ENCODE peak calls at places on chromosomes 12 and 14, in five cellular contexts. One of them, this sample, is unnamed.

GRCh38 chr12:3016191-3016590 is 57.0 kb downstream of the TEAD4 start:
- DNase-seq in mesendoderm: no peak
- DNase-seq in neuronal stem cell: no peak
- DNase-seq in IMR-90: no peak
- DNase-seq in trophoblast cell: no peak
- DNase-seq in this sample: no peak

GRCh38 chr14:75559451-75560187 is 18.8 kb upstream of the FLVCR2 start:
- DNase-seq in mesendoderm: peak; percentile 32
- DNase-seq in neuronal stem cell: no peak
- DNase-seq in IMR-90: peak; percentile 30
- DNase-seq in trophoblast cell: no peak
- DNase-seq in this sample: peak; percentile 57

GRCh38 chr12:113482334-113482733 is 10.7 kb upstream of the LHX5 start:
- DNase-seq in mesendoderm: no peak
- DNase-seq in neuronal stem cell: no peak
- DNase-seq in IMR-90: no peak
- DNase-seq in trophoblast cell: no peak
- DNase-seq in this sample: no peak

GRCh38 chr14:33061667-33062325 is 123.1 kb downstream of the NPAS3 start:
- DNase-seq in mesendoderm: peak; percentile 62
- DNase-seq in neuronal stem cell: no peak
- DNase-seq in IMR-90: no peak
- DNase-seq in trophoblast cell: peak; percentile 88
- DNase-seq in this sample: no peak

GRCh38 chr14:83707056-83707455 is 1822.9 kb upstream of the FLRT2 start:
- DNase-seq in mesendoderm: no peak
- DNase-seq in neuronal stem cell: no peak
- DNase-seq in IMR-90: peak; percentile 45
- DNase-seq in trophoblast cell: no peak
- DNase-seq in this sample: no peak

GRCh38 chr14:75675265-75675960 is 14.4 kb downstream of the TTLL5 start:
- DNase-seq in mesendoderm: peak; percentile 57
- DNase-seq in neuronal stem cell: no peak
- DNase-seq in IMR-90: no peak
- DNase-seq in trophoblast cell: no peak
- DNase-seq in this sample: peak; percentile 11

GRCh38 chr12:52527121-52527800 is 7.1 kb upstream of the KRT5 start:
- DNase-seq in mesendoderm: no peak
- DNase-seq in neuronal stem cell: no peak
- DNase-seq in IMR-90: no peak
- DNase-seq in trophoblast cell: no peak
- DNase-seq in this sample: no peak

GRCh38 chr12:43861015-43861846 is 25.4 kb downstream of the TMEM117 start:
- DNase-seq in mesendoderm: no peak
- DNase-seq in neuronal stem cell: no peak
- DNase-seq in IMR-90: peak; percentile 49
- DNase-seq in trophoblast cell: no peak
- DNase-seq in this sample: peak; percentile 14

GRCh38 chr12:28021704-28022103 is 49.2 kb upstream of the PTHLH start:
- DNase-seq in mesendoderm: no peak
- DNase-seq in neuronal stem cell: no peak
- DNase-seq in IMR-90: no peak
- DNase-seq in trophoblast cell: no peak
- DNase-seq in this sample: no peak

GRCh38 chr12:92552412-92553108 is 150.2 kb upstream of the PLEKHG7 start:
- DNase-seq in mesendoderm: no peak
- DNase-seq in neuronal stem cell: no peak
- DNase-seq in IMR-90: peak; percentile 32
- DNase-seq in trophoblast cell: no peak
- DNase-seq in this sample: peak; percentile 54

GRCh38 chr12:101823891-101824290 is 6.9 kb downstream of the GNPTAB start:
- DNase-seq in mesendoderm: peak; percentile 89
- DNase-seq in neuronal stem cell: peak; percentile 20
- DNase-seq in IMR-90: no peak
- DNase-seq in trophoblast cell: no peak
- DNase-seq in this sample: peak; percentile 50

GRCh38 chr12:50603817-50604639 is 99.2 kb downstream of the DIP2B start:
- DNase-seq in mesendoderm: no peak
- DNase-seq in neuronal stem cell: no peak
- DNase-seq in IMR-90: peak; percentile 69
- DNase-seq in trophoblast cell: no peak
- DNase-seq in this sample: peak; percentile 45

GRCh38 chr12:100826323-100826722 is 31.7 kb downstream of the ANO4 start:
- DNase-seq in mesendoderm: peak; percentile 60
- DNase-seq in neuronal stem cell: peak; percentile 63
- DNase-seq in IMR-90: peak; percentile 58
- DNase-seq in trophoblast cell: peak; percentile 18
- DNase-seq in this sample: peak; percentile 64

GRCh38 chr14:81366259-81366658 is 33.9 kb downstream of the STON2 start:
- DNase-seq in mesendoderm: peak; percentile 22
- DNase-seq in neuronal stem cell: no peak
- DNase-seq in IMR-90: no peak
- DNase-seq in trophoblast cell: no peak
- DNase-seq in this sample: no peak

GRCh38 chr12:509494-509893 is 49.8 kb downstream of the B4GALNT3 start:
- DNase-seq in mesendoderm: peak; percentile 79
- DNase-seq in neuronal stem cell: no peak
- DNase-seq in IMR-90: peak; percentile 29
- DNase-seq in trophoblast cell: no peak
- DNase-seq in this sample: peak; percentile 37

GRCh38 chr14:95664046-95664445 is 22.2 kb upstream of the TCL1B start:
- DNase-seq in mesendoderm: no peak
- DNase-seq in neuronal stem cell: no peak
- DNase-seq in IMR-90: no peak
- DNase-seq in trophoblast cell: no peak
- DNase-seq in this sample: no peak

GRCh38 chr12:7870335-7870734 is 2.4 kb downstream of the SLC2A14 start:
- DNase-seq in mesendoderm: no peak
- DNase-seq in neuronal stem cell: no peak
- DNase-seq in IMR-90: no peak
- DNase-seq in trophoblast cell: no peak
- DNase-seq in this sample: no peak

GRCh38 chr12:49868952-49869815 is 26.3 kb upstream of the BCDIN3D start:
- DNase-seq in mesendoderm: peak; percentile 64
- DNase-seq in neuronal stem cell: no peak
- DNase-seq in IMR-90: peak; percentile 97
- DNase-seq in trophoblast cell: peak; percentile 97
- DNase-seq in this sample: peak; percentile 98

GRCh38 chr14:34628681-34629135 is 1.2 kb downstream of the SNX6 start:
- DNase-seq in mesendoderm: no peak
- DNase-seq in neuronal stem cell: no peak
- DNase-seq in IMR-90: peak; percentile 18
- DNase-seq in trophoblast cell: no peak
- DNase-seq in this sample: peak; percentile 33

GRCh38 chr12:114855678-114856077 is 171.7 kb upstream of the TBX3 start:
- DNase-seq in mesendoderm: no peak
- DNase-seq in neuronal stem cell: no peak
- DNase-seq in IMR-90: no peak
- DNase-seq in trophoblast cell: no peak
- DNase-seq in this sample: no peak

GRCh38 chr12:79885956-79886490 is 48.9 kb downstream of the PPP1R12A start:
- DNase-seq in mesendoderm: no peak
- DNase-seq in neuronal stem cell: no peak
- DNase-seq in IMR-90: no peak
- DNase-seq in trophoblast cell: no peak
- DNase-seq in this sample: no peak

GRCh38 chr12:112130461-112130998 is 5.2 kb downstream of the TRAFD1 start:
- DNase-seq in mesendoderm: no peak
- DNase-seq in neuronal stem cell: no peak
- DNase-seq in IMR-90: peak; percentile 36
- DNase-seq in trophoblast cell: no peak
- DNase-seq in this sample: peak; percentile 87

GRCh38 chr14:20555845-20556244 is 5.0 kb downstream of the RNASE9 start:
- DNase-seq in mesendoderm: no peak
- DNase-seq in neuronal stem cell: no peak
- DNase-seq in IMR-90: no peak
- DNase-seq in trophoblast cell: no peak
- DNase-seq in this sample: no peak
- H3K18ac ChIP-seq in mesendoderm: no peak overlapping the region
- H3K18ac ChIP-seq in neuronal stem cell: no peak overlapping the region
- H3K18ac ChIP-seq in IMR-90: no peak overlapping the region
- H3K18ac ChIP-seq in trophoblast cell: no peak overlapping the region
- H3K18ac ChIP-seq in this sample: no peak overlapping the region

GRCh38 chr14:92584856-92585255 is 71.3 kb downstream of the RIN3 start:
- DNase-seq in mesendoderm: no peak
- DNase-seq in neuronal stem cell: no peak
- DNase-seq in IMR-90: no peak
- DNase-seq in trophoblast cell: no peak
- DNase-seq in this sample: peak; percentile 60
- H3K9ac ChIP-seq in mesendoderm: no peak overlapping the region
- H3K9ac ChIP-seq in neuronal stem cell: no peak overlapping the region
- H3K9ac ChIP-seq in IMR-90: no peak overlapping the region
- H3K9ac ChIP-seq in trophoblast cell: no peak overlapping the region
- H3K9ac ChIP-seq in this sample: no peak overlapping the region

DNA sequence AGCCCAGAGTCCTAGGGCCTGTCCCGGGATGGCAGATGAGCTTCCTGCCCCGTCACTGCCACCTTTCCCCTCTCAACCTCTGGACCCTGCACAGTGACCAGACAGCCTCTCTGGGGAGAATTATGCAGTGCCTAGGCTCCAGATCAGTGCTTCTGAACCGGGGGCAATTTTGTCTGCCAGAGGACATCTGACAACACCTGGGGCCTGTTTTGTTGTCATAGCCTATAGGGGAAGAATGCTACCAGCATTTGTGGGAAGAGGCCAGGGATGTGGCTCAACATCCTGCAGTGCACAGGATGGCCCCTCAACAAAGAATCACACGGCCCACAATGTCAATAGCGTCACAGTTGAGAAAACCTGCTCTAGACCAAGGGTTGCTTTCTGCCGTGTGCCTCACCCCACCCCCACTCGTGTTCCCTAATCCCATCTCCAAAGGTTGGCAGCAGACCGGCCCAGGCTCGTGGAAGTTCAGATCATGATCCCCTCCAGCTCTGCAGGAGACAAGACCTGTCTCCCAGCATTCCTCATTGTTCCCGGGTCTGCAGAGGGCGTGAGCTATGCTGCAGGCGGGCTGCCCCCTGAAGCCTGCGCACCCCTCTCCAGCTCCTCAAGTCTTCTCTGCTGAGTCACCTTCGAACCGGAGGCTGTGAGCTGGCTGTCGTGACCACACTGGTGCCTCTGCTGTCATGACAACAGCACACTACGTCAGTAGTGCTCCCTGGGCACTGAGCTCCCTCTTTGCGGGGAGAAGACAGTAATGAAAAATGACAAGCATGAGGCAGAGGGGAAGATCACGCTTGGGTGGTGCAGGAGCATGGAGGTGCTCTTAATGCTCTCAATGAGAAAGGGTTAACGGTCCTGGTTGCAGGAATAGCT is 2.0 kb upstream of the GAPDH start:
- DNase-seq in mesendoderm: peak; percentile 96
- DNase-seq in neuronal stem cell: peak; percentile 69
- DNase-seq in IMR-90: peak; percentile 99
- DNase-seq in trophoblast cell: peak; percentile 96
- DNase-seq in this sample: peak; percentile 100
- H3K4me3 ChIP-seq in mesendoderm: no peak overlapping the region
- H3K4me3 ChIP-seq in neuronal stem cell: peak overlapping the region; percentile 97
- H3K4me3 ChIP-seq in IMR-90: peak overlapping the region; percentile 51
- H3K4me3 ChIP-seq in trophoblast cell: no peak overlapping the region
- H3K4me3 ChIP-seq in this sample: no peak overlapping the region

GRCh38 chr14:50668008-50668851 is at the start of gene SAV1:
- DNase-seq in mesendoderm: peak; percentile 89
- DNase-seq in neuronal stem cell: peak; percentile 89
- DNase-seq in IMR-90: peak; percentile 87
- DNase-seq in trophoblast cell: peak; percentile 56
- DNase-seq in this sample: peak; percentile 86
- H3K18ac ChIP-seq in mesendoderm: peak within 1 kb of the TSS; percentile 94
- H3K18ac ChIP-seq in neuronal stem cell: peak within 1 kb of the TSS; percentile 100
- H3K18ac ChIP-seq in IMR-90: peak within 1 kb of the TSS; percentile 93
- H3K18ac ChIP-seq in trophoblast cell: peak within 1 kb of the TSS; percentile 91
- H3K18ac ChIP-seq in this sample: peak within 1 kb of the TSS; percentile 98

DNA sequence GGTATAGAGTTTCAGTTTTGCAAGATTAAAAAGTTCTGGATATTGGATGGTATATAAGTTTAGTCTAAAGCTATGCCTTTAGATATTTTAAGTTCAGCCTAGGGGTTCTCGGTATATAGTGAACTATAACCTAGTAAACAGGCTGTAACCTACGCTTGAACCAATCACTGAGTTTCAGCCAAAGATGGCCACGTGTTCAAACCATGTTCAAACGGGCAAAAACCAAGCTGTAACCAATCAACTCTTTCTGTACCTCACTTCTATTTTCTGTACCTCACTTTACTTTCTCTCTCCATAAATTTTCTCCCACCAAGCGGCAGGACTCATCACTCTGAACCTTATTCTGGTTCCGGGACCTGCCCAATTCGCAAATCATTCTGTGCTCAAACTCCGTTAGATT is 1.4 kb downstream of the TMBIM4 start:
- DNase-seq in mesendoderm: no peak
- DNase-seq in neuronal stem cell: no peak
- DNase-seq in IMR-90: no peak
- DNase-seq in trophoblast cell: no peak
- DNase-seq in this sample: no peak
- H3K9ac ChIP-seq in mesendoderm: no peak overlapping the region
- H3K9ac ChIP-seq in neuronal stem cell: no peak overlapping the region
- H3K9ac ChIP-seq in IMR-90: peak overlapping the region; percentile 33
- H3K9ac ChIP-seq in trophoblast cell: no peak overlapping the region
- H3K9ac ChIP-seq in this sample: peak overlapping the region; percentile 99

GRCh38 chr12:10735428-10735827 is 12.3 kb upstream of the YBX3 start:
- DNase-seq in mesendoderm: no peak
- DNase-seq in neuronal stem cell: no peak
- DNase-seq in IMR-90: no peak
- DNase-seq in trophoblast cell: no peak
- DNase-seq in this sample: no peak
- H3K4me3 ChIP-seq in mesendoderm: no peak overlapping the region
- H3K4me3 ChIP-seq in neuronal stem cell: no peak overlapping the region
- H3K4me3 ChIP-seq in IMR-90: no peak overlapping the region
- H3K4me3 ChIP-seq in trophoblast cell: no peak overlapping the region
- H3K4me3 ChIP-seq in this sample: no peak overlapping the region

GRCh38 chr12:24418157-24418556 is 468.7 kb upstream of the SOX5 start:
- DNase-seq in mesendoderm: no peak
- DNase-seq in neuronal stem cell: no peak
- DNase-seq in IMR-90: peak; percentile 69
- DNase-seq in trophoblast cell: no peak
- DNase-seq in this sample: peak; percentile 53
- H3K18ac ChIP-seq in mesendoderm: no peak overlapping the region
- H3K18ac ChIP-seq in neuronal stem cell: no peak overlapping the region
- H3K18ac ChIP-seq in IMR-90: no peak overlapping the region
- H3K18ac ChIP-seq in trophoblast cell: no peak overlapping the region
- H3K18ac ChIP-seq in this sample: no peak overlapping the region

GRCh38 chr14:49686425-49686824 is 1.6 kb downstream of the POLE2 start:
- DNase-seq in mesendoderm: no peak
- DNase-seq in neuronal stem cell: no peak
- DNase-seq in IMR-90: no peak
- DNase-seq in trophoblast cell: no peak
- DNase-seq in this sample: no peak
- H3K9ac ChIP-seq in mesendoderm: no peak overlapping the region
- H3K9ac ChIP-seq in neuronal stem cell: no peak overlapping the region
- H3K9ac ChIP-seq in IMR-90: no peak overlapping the region
- H3K9ac ChIP-seq in trophoblast cell: no peak overlapping the region
- H3K9ac ChIP-seq in this sample: no peak overlapping the region

GRCh38 chr14:63203618-63204406 is 431 bp upstream of the RHOJ start:
- DNase-seq in mesendoderm: peak; percentile 92
- DNase-seq in neuronal stem cell: peak; percentile 48
- DNase-seq in IMR-90: peak; percentile 99
- DNase-seq in trophoblast cell: no peak
- DNase-seq in this sample: peak; percentile 97
- H3K4me3 ChIP-seq in mesendoderm: no peak overlapping the region
- H3K4me3 ChIP-seq in neuronal stem cell: peak overlapping the region; percentile 43
- H3K4me3 ChIP-seq in IMR-90: peak overlapping the region; percentile 52
- H3K4me3 ChIP-seq in trophoblast cell: no peak overlapping the region
- H3K4me3 ChIP-seq in this sample: no peak overlapping the region

This sample was measured in mesenchymal stem cell.